ENCODE peak calls at places on chromosome 4, in five cellular contexts. X is H9, E is trophoblast cell, B is neuronal stem cell, S is H1. N is an unnamed sample.

GRCh38 chr4:165385124-165385523 is 6.3 kb downstream of the CPE start:
- DNase-seq in X (no peak), E (no peak), B (no peak), S (no peak), N (no peak)

GRCh38 chr4:30073001-30073710 is 647.0 kb upstream of the PCDH7 start:
- DNase-seq in X (no peak), E (no peak), B (no peak), S (no peak), N (no peak)

GRCh38 chr4:181147421-181147951 is 1095.7 kb upstream of the TENM3 start:
- DNase-seq in X (no peak), E (no peak), B (no peak), S (no peak), N (no peak)

GRCh38 chr4:73704314-73705055 is 35.9 kb upstream of the CXCL8 start:
- DNase-seq in X (no peak), E (peak), B (no peak), S (no peak), N (peak)

GRCh38 chr4:99763635-99764101 is 53.0 kb upstream of the DAPP1 start:
- DNase-seq in X (no peak), E (peak), B (no peak), S (no peak), N (peak)

GRCh38 chr4:10053635-10054453 is 32.5 kb upstream of the SLC2A9 start:
- DNase-seq in X (no peak), E (no peak), B (no peak), S (peak), N (no peak)

GRCh38 chr4:122661176-122661575 is 40.3 kb upstream of the IL21 start:
- DNase-seq in X (no peak), E (no peak), B (no peak), S (no peak), N (peak)

GRCh38 chr4:186204103-186204559 is 12.8 kb downstream of the CYP4V2 start:
- DNase-seq in X (no peak), E (peak), B (no peak), S (no peak), N (no peak)

GRCh38 chr4:2963185-2964076 is at the start of the genes GRK4 and NOP14:
- DNase-seq in X (peak), E (peak), B (peak), S (peak), N (peak)

GRCh38 chr4:87055340-87055739 is 120.5 kb downstream of the AFF1 start:
- DNase-seq in X (no peak), E (no peak), B (no peak), S (no peak), N (no peak)
- H3K23ac ChIP-seq in X (no peak), E (no peak), B (no peak), S (no peak), N (no peak)

GRCh38 chr4:19437008-19437407 is 814.7 kb upstream of the SLIT2 start:
- DNase-seq in X (no peak), E (no peak), B (no peak), S (no peak), N (no peak)

GRCh38 chr4:19438228-19438627 is 813.5 kb upstream of the SLIT2 start:
- DNase-seq in X (no peak), E (no peak), B (no peak), S (no peak), N (peak)
- H2BK12ac ChIP-seq in X (no peak), E (no peak), B (no peak), S (no peak), N (no peak)

GRCh38 chr4:140666889-140667614 is 89.1 kb downstream of the TBC1D9 start:
- DNase-seq in X (no peak), E (no peak), B (no peak), S (no peak), N (peak)

GRCh38 chr4:140659935-140660710 is 91.4 kb upstream of the UCP1 start:
- DNase-seq in X (no peak), E (no peak), B (no peak), S (no peak), N (peak)

GRCh38 chr4:140668111-140668510 is 88.1 kb downstream of the TBC1D9 start:
- DNase-seq in X (no peak), E (no peak), B (no peak), S (no peak), N (no peak)

GRCh38 chr4:140661550-140661949 is 92.8 kb upstream of the UCP1 start:
- DNase-seq in X (no peak), E (no peak), B (no peak), S (no peak), N (no peak)

GRCh38 chr4:140662082-140662869 is 93.5 kb upstream of the UCP1 start:
- DNase-seq in X (no peak), E (peak), B (no peak), S (no peak), N (no peak)
- H3K23ac ChIP-seq in X (no peak), E (no peak), B (no peak), S (no peak), N (no peak)

GRCh38 chr4:148238086-148238485 is 204.1 kb downstream of the NR3C2 start:
- DNase-seq in X (no peak), E (peak), B (no peak), S (no peak), N (no peak)
- H2BK12ac ChIP-seq in X (no peak), E (no peak), B (no peak), S (no peak), N (no peak)

GRCh38 chr4:124726269-124726668 is 13.7 kb upstream of the ANKRD50 start:
- DNase-seq in X (no peak), E (no peak), B (no peak), S (no peak), N (no peak)
- H3K23ac ChIP-seq in X (no peak), E (no peak), B (no peak), S (no peak), N (no peak)

GRCh38 chr4:38531126-38531737 is 132.8 kb upstream of the KLF3 start:
- DNase-seq in X (no peak), E (no peak), B (no peak), S (no peak), N (peak)
- H2BK12ac ChIP-seq in X (no peak), E (no peak), B (no peak), S (no peak), N (no peak)

DNA sequence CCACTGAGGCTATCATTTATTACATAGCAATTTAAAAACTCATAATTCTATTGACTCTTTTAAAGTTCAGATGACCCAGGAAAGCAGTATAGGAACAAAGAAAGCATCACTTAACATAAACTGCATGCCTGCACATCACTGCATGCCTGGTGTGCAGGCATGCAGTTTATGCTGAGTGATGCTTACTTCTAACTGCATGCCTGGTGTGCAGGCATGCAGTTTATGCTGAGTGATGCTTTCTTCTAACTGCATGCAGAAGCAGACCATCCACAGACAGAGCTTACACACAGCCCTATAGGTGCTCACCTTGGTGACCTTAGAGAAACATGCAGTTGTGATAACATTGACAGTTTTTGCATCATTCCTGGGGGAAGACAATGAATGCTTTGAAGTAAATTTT is 17.0 kb downstream of the SDAD1 start:
- DNase-seq in X (no peak), E (no peak), B (no peak), S (no peak), N (no peak)
- H3K23ac ChIP-seq in X (no peak), E (peak), B (no peak), S (no peak), N (no peak)

DNA sequence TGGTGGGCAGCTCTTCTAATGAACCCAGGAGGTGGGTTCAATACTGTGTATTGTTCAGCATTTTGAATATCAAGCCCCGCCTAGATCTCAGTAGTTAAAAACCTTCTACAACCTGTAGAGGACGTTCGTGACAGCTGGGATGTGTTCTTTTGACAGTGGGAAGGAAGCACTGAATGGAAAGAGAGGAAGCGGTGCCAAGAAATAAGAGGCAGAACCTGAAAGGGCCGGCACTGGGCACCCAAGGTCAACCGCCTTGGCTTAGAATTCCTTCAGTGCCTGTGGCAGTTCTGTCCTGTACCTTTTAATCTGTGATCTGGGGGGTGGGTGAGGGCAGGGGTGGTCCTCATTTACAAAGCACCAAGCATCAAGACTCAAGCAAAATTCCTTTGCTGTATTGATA is 73.1 kb downstream of the CC2D2A start:
- DNase-seq in X (no peak), E (no peak), B (no peak), S (no peak), N (no peak)
- H2BK12ac ChIP-seq in X (no peak), E (no peak), B (no peak), S (no peak), N (no peak)

DNA sequence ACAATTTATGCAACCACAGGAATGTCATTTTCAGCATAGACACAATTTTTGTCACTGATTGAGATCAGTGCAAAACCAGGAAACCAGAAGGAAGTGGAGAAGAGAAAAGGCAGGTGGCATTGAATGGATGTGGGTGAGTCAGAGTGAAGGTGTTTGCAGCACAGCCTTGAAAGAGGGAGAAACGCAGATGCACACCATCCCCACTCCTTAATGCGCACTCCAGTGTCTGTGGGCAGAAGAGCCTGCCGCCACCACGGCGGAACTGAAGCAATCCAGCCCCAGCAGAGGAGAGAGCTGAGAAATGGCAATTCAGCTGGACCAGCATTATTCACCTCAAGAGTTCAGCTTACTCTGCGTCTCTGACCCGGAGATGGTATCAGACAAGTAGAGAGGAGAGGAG is 393.1 kb upstream of the FRG1 start:
- DNase-seq in X (no peak), E (peak), B (no peak), S (no peak), N (peak)
- H3K23ac ChIP-seq in X (no peak), E (no peak), B (no peak), S (no peak), N (no peak)